ENCODE peak calls at places on chromosomes 7 and 10, in four cellular contexts. One of them, this sample, is unnamed.

GRCh38 chr7:3579638-3580219 is 278.7 kb downstream of the SDK1 start:
- DNase-seq in stomach: no peak
- DNase-seq in sigmoid colon: no peak
- DNase-seq in HepG2: no peak
- DNase-seq in this sample: no peak

GRCh38 chr7:311796-312195 is 21.8 kb downstream of the FOXL3 start:
- DNase-seq in stomach: no peak
- DNase-seq in sigmoid colon: peak; percentile 52
- DNase-seq in HepG2: no peak
- DNase-seq in this sample: no peak

GRCh38 chr10:120184547-120185337 is 272.3 kb upstream of the PLPP4 start:
- DNase-seq in stomach: no peak
- DNase-seq in sigmoid colon: no peak
- DNase-seq in HepG2: no peak
- DNase-seq in this sample: no peak

GRCh38 chr7:107594961-107595737 is 15.1 kb downstream of the BCAP29 start:
- DNase-seq in stomach: no peak
- DNase-seq in sigmoid colon: no peak
- DNase-seq in HepG2: no peak
- DNase-seq in this sample: no peak

GRCh38 chr7:152986369-152986768 is 226.8 kb downstream of the ACTR3B start:
- DNase-seq in stomach: no peak
- DNase-seq in sigmoid colon: no peak
- DNase-seq in HepG2: no peak
- DNase-seq in this sample: no peak

GRCh38 chr10:68992721-68993440 is 4.3 kb downstream of the KIFBP start:
- DNase-seq in stomach: peak; percentile 40
- DNase-seq in sigmoid colon: peak; percentile 74
- DNase-seq in HepG2: no peak
- DNase-seq in this sample: no peak

GRCh38 chr10:61907587-61907986 is 6.1 kb downstream of the ARID5B start:
- DNase-seq in stomach: no peak
- DNase-seq in sigmoid colon: no peak
- DNase-seq in HepG2: no peak
- DNase-seq in this sample: no peak

GRCh38 chr10:72637398-72637857 is 11.5 kb upstream of the MICU1 start:
- DNase-seq in stomach: peak; percentile 34
- DNase-seq in sigmoid colon: peak; percentile 72
- DNase-seq in HepG2: peak; percentile 44
- DNase-seq in this sample: no peak

GRCh38 chr10:86756511-86757109 is at the start of gene BMPR1A:
- DNase-seq in stomach: peak; percentile 91
- DNase-seq in sigmoid colon: no peak
- DNase-seq in HepG2: no peak
- DNase-seq in this sample: peak; percentile 83

GRCh38 chr7:158536871-158537865 is 50.5 kb downstream of the PTPRN2 start:
- DNase-seq in stomach: no peak
- DNase-seq in sigmoid colon: no peak
- DNase-seq in HepG2: peak; percentile 44
- DNase-seq in this sample: no peak

GRCh38 chr7:159032753-159033472 is 111.8 kb downstream of the VIPR2 start:
- DNase-seq in stomach: peak; percentile 8
- DNase-seq in sigmoid colon: peak; percentile 51
- DNase-seq in HepG2: no peak
- DNase-seq in this sample: peak; percentile 12

GRCh38 chr10:86139066-86139657 is 227.4 kb downstream of the GRID1 start:
- DNase-seq in stomach: no peak
- DNase-seq in sigmoid colon: no peak
- DNase-seq in HepG2: peak; percentile 16
- DNase-seq in this sample: no peak

GRCh38 chr10:77357611-77358010 is 280.0 kb downstream of the KCNMA1 start:
- DNase-seq in stomach: no peak
- DNase-seq in sigmoid colon: no peak
- DNase-seq in HepG2: no peak
- DNase-seq in this sample: no peak

GRCh38 chr7:157401567-157402387 is 65.0 kb downstream of the DNAJB6 start:
- DNase-seq in stomach: no peak
- DNase-seq in sigmoid colon: peak; percentile 46
- DNase-seq in HepG2: no peak
- DNase-seq in this sample: no peak

GRCh38 chr10:124086787-124087671 is 6.4 kb downstream of the CHST15 start:
- DNase-seq in stomach: no peak
- DNase-seq in sigmoid colon: peak; percentile 61
- DNase-seq in HepG2: no peak
- DNase-seq in this sample: no peak

GRCh38 chr7:157693071-157693520 is 356.3 kb downstream of the DNAJB6 start:
- DNase-seq in stomach: peak; percentile 20
- DNase-seq in sigmoid colon: peak; percentile 53
- DNase-seq in HepG2: no peak
- DNase-seq in this sample: no peak

GRCh38 chr7:158080899-158081445 is 506.7 kb downstream of the PTPRN2 start:
- DNase-seq in stomach: peak; percentile 17
- DNase-seq in sigmoid colon: no peak
- DNase-seq in HepG2: no peak
- DNase-seq in this sample: no peak

GRCh38 chr7:96414931-96415292 is 93.0 kb upstream of the SLC25A13 start:
- DNase-seq in stomach: no peak
- DNase-seq in sigmoid colon: no peak
- DNase-seq in HepG2: peak; percentile 71
- DNase-seq in this sample: no peak

GRCh38 chr7:115410972-115411686 is 489.2 kb downstream of the MDFIC start:
- DNase-seq in stomach: no peak
- DNase-seq in sigmoid colon: no peak
- DNase-seq in HepG2: no peak
- DNase-seq in this sample: no peak

GRCh38 chr10:92574545-92575377 is 868 bp upstream of the IDE start:
- DNase-seq in stomach: no peak
- DNase-seq in sigmoid colon: no peak
- DNase-seq in HepG2: no peak
- DNase-seq in this sample: no peak

DNA sequence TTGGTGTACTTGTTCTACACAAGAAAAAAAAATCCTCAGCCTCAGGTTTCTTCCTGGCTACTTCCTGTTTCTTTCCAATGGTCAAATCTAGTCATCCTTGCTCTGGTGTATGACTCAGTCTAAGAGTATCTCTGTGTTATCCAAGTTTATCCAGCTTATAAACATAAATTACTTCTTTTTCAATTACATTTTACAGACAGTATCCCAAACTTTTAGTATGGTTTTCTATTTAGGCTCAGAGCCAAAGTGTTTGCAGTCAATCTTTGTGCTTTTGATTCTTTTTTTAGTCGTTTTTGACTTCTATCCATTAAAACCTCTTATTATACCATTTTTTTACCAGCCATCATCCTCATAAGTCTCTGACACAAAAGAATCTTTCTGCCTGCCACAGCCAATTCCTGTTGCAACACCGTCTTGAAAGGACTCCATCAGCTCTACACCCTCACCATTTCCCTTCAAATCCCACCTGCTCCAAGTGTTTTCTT is 294.6 kb downstream of the PTEN start:
- DNase-seq in stomach: no peak
- DNase-seq in sigmoid colon: peak; percentile 72
- DNase-seq in HepG2: no peak
- DNase-seq in this sample: no peak
- H3K27ac ChIP-seq in stomach: no peak overlapping the region
- H3K27ac ChIP-seq in sigmoid colon: peak overlapping the region; percentile 66
- H3K27ac ChIP-seq in HepG2: no peak overlapping the region
- H3K27ac ChIP-seq in this sample: peak overlapping the region; percentile 78

DNA sequence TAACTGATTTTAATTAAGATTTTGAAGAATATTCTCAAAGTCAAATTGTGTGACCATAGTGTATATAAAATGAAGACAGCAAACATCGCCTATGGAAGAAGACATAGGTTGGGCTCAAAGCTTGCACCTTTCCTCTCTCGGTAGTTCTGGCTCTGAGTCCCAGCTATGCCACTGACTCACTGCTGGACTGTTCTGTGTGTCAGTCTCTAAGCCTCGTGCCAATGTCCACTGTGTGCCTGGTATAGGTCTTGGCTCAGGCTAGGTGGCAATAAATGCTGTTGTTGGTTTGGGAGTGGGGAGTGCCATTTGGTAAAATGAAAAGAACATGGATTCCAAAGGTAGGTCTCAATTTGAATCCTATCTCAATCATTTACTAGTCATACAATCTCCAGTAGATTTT is 137.5 kb upstream of the RHEB start:
- DNase-seq in stomach: no peak
- DNase-seq in sigmoid colon: no peak
- DNase-seq in HepG2: no peak
- DNase-seq in this sample: no peak
- TF ChIP-seq POLR2AphosphoS5 in stomach: no peak
- TF ChIP-seq POLR2AphosphoS5 in sigmoid colon: no peak
- TF ChIP-seq POLR2AphosphoS5 in HepG2: no peak
- TF ChIP-seq POLR2AphosphoS5 in this sample: no peak

DNA sequence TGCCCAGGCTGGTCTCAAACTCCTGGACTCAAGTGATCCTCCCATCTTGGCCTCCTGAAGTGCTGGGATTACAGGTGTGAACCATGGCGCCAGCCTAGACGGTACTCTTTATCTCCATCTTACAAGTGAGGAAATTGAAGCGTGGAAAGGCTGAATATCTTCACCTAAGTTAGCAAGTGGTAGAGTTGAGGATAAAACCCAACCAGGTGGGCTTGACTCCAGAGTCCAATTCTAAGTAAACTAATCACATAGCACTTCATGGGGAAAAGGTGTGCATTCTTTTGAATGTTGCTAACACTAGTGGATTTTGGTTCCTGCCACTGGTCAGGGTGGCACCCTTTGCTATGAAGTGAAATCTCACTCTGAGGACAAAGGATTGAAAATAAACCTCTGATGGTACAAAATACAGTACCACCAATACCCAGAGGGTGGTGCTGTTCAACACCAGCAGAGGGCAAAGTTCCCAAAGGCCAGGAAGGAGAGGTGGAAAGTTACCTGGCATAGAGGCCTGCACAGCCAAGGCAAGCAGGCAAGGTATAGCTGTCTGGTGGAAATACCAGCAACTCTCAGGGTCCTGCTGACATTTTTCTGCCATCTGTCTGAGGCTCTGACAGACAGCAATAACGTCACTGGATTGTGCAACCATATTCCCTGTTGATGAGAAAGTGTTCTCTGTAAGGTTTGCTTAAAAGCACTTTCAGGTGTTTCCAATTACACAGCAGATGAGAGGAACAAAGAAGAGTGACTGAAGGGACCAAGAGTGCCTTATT is 17.6 kb downstream of the ZDHHC16 start:
- DNase-seq in stomach: peak; percentile 59
- DNase-seq in sigmoid colon: no peak
- DNase-seq in HepG2: peak; percentile 87
- DNase-seq in this sample: no peak
- H3K27ac ChIP-seq in stomach: no peak overlapping the region
- H3K27ac ChIP-seq in sigmoid colon: no peak overlapping the region
- H3K27ac ChIP-seq in HepG2: peak overlapping the region; percentile 55
- H3K27ac ChIP-seq in this sample: peak overlapping the region; percentile 48

GRCh38 chr10:99854860-99855259 is 72.4 kb downstream of the ABCC2 start:
- DNase-seq in stomach: no peak
- DNase-seq in sigmoid colon: peak; percentile 75
- DNase-seq in HepG2: peak; percentile 41
- DNase-seq in this sample: no peak
- TF ChIP-seq POLR2AphosphoS5 in stomach: no peak
- TF ChIP-seq POLR2AphosphoS5 in sigmoid colon: no peak
- TF ChIP-seq POLR2AphosphoS5 in HepG2: no peak
- TF ChIP-seq POLR2AphosphoS5 in this sample: no peak

DNA sequence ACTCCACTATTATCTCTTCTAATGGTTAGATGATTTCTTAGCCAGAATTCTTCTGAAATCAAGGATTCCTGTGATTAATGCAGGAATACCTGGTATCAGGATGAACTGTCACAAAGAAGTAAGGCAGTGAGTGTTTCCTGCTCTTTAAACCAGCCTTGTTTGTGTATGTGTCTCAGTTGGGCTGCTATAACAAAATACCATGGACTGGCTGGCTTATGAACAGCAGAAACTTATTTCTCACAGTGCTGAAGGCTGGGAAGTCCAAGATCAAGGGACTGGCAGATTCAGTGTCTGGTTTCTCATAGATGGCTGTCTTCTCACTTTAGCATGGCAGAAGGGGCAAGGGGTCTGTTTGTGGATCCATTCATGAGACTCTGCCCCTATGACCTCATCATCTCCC is 42.7 kb downstream of the LRMDA start:
- DNase-seq in stomach: no peak
- DNase-seq in sigmoid colon: no peak
- DNase-seq in HepG2: no peak
- DNase-seq in this sample: no peak
- H3K27ac ChIP-seq in stomach: no peak overlapping the region
- H3K27ac ChIP-seq in sigmoid colon: no peak overlapping the region
- H3K27ac ChIP-seq in HepG2: no peak overlapping the region
- H3K27ac ChIP-seq in this sample: no peak overlapping the region

GRCh38 chr7:28572321-28573058 is 160.2 kb downstream of the CREB5 start:
- DNase-seq in stomach: no peak
- DNase-seq in sigmoid colon: no peak
- DNase-seq in HepG2: no peak
- DNase-seq in this sample: no peak
- TF ChIP-seq POLR2AphosphoS5 in stomach: no peak
- TF ChIP-seq POLR2AphosphoS5 in sigmoid colon: no peak
- TF ChIP-seq POLR2AphosphoS5 in HepG2: no peak
- TF ChIP-seq POLR2AphosphoS5 in this sample: no peak

GRCh38 chr7:142616842-142617241 is 132.4 kb upstream of the PRSS1 start:
- DNase-seq in stomach: no peak
- DNase-seq in sigmoid colon: no peak
- DNase-seq in HepG2: no peak
- DNase-seq in this sample: no peak
- H3K27ac ChIP-seq in stomach: no peak overlapping the region
- H3K27ac ChIP-seq in sigmoid colon: no peak overlapping the region
- H3K27ac ChIP-seq in HepG2: no peak overlapping the region
- H3K27ac ChIP-seq in this sample: no peak overlapping the region

GRCh38 chr10:103610083-103610472 is 116.6 kb downstream of the NEURL1 start:
- DNase-seq in stomach: no peak
- DNase-seq in sigmoid colon: no peak
- DNase-seq in HepG2: no peak
- DNase-seq in this sample: no peak

GRCh38 chr10:103612462-103613365 is 119.2 kb downstream of the NEURL1 start:
- DNase-seq in stomach: no peak
- DNase-seq in sigmoid colon: no peak
- DNase-seq in HepG2: no peak
- DNase-seq in this sample: no peak

GRCh38 chr10:103610921-103611511 is 117.5 kb downstream of the NEURL1 start:
- DNase-seq in stomach: no peak
- DNase-seq in sigmoid colon: no peak
- DNase-seq in HepG2: no peak
- DNase-seq in this sample: no peak

GRCh38 chr10:103605359-103606156 is 112.1 kb downstream of the NEURL1 start:
- DNase-seq in stomach: peak; percentile 53
- DNase-seq in sigmoid colon: peak; percentile 83
- DNase-seq in HepG2: peak; percentile 33
- DNase-seq in this sample: no peak

GRCh38 chr10:103609231-103610082 is 116.0 kb downstream of the NEURL1 start:
- DNase-seq in stomach: no peak
- DNase-seq in sigmoid colon: no peak
- DNase-seq in HepG2: no peak
- DNase-seq in this sample: no peak
- TF ChIP-seq POLR2AphosphoS5 in stomach: no peak
- TF ChIP-seq POLR2AphosphoS5 in sigmoid colon: no peak
- TF ChIP-seq POLR2AphosphoS5 in HepG2: no peak
- TF ChIP-seq POLR2AphosphoS5 in this sample: no peak

DNA sequence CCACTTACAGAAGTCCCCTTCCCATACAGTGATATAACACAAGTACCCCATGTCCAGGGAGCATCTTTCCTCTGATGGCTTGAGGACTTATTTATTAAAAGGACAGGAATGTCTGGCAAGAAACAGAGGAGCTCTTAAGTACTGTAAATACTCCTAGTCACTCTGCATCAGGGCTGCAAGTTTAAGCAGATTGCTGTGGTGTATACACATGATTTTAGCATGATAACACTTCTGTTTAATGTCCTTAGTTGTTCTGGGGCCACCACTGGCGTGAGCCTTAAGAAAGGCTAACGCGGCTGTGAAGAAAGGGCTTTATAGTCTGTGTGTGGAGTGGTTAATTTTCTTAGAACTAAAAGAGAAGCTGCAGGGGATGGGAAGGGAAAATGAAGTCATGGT is 65.7 kb downstream of the GBF1 start:
- DNase-seq in stomach: no peak
- DNase-seq in sigmoid colon: no peak
- DNase-seq in HepG2: no peak
- DNase-seq in this sample: no peak
- H3K27ac ChIP-seq in stomach: no peak overlapping the region
- H3K27ac ChIP-seq in sigmoid colon: peak overlapping the region; percentile 21
- H3K27ac ChIP-seq in HepG2: peak overlapping the region; percentile 20
- H3K27ac ChIP-seq in this sample: peak overlapping the region; percentile 49